ENCODE peak calls at places on chromosomes 1 and 21, in four cellular contexts. P, Q, Y and U are unnamed samples.
A peak's percentile ranks its signal among the peaks of the same experiment; 100 is the strongest.

GRCh38 chr1:197065549-197065948 is 1.5 kb downstream of the F13B start:
- DNase-seq in Y (no peak), P (no peak), Q (no peak), U (no peak)

GRCh38 chr1:28437924-28438699 is 67.7 kb upstream of the RCC1 start:
- DNase-seq in P (peak; percentile 40), Y (peak; percentile 93), Q (peak; percentile 95), U (peak; percentile 95)

GRCh38 chr1:8335246-8335645 is 17.3 kb downstream of the SLC45A1 start:
- DNase-seq in P (no peak), Y (no peak), Q (no peak), U (no peak)

GRCh38 chr1:15764269-15764764 is 5.7 kb downstream of the FBLIM1 start:
- DNase-seq in P (no peak), Q (no peak), Y (no peak), U (no peak)

GRCh38 chr21:31371715-31372114 is 27.7 kb upstream of the TIAM1 start:
- DNase-seq in Y (no peak), Q (peak; percentile 54), P (no peak), U (no peak)

GRCh38 chr21:37045556-37045955 is 27.3 kb downstream of the PIGP start:
- DNase-seq in Y (no peak), Q (no peak), P (no peak), U (no peak)

GRCh38 chr21:42679319-42679981 is 26.0 kb downstream of the PDE9A start:
- DNase-seq in Y (no peak), P (no peak), Q (no peak), U (no peak)

GRCh38 chr1:180123463-180123936 is 31.2 kb upstream of the QSOX1 start:
- DNase-seq in Q (no peak), Y (no peak), P (no peak), U (no peak)

GRCh38 chr1:154998818-154999650 is 3.6 kb upstream of the ZBTB7B start:
- DNase-seq in Q (peak; percentile 79), P (no peak), Y (peak; percentile 83), U (peak; percentile 61)

GRCh38 chr1:119582801-119583200 is 65.3 kb downstream of the ZNF697 start:
- DNase-seq in P (peak; percentile 35), Q (peak; percentile 49), Y (peak; percentile 67), U (peak; percentile 62)

GRCh38 chr1:46244656-46245371 is 2.7 kb upstream of the RAD54L start:
- DNase-seq in P (no peak), Q (no peak), Y (no peak), U (peak; percentile 13)

GRCh38 chr1:41380979-41381690 is 19.9 kb downstream of the FOXO6 start:
- DNase-seq in Q (no peak), Y (peak; percentile 82), P (no peak), U (no peak)

GRCh38 chr1:115815694-115816093 is 25.2 kb downstream of the NHLH2 start:
- DNase-seq in Q (no peak), P (no peak), Y (no peak), U (peak; percentile 15)

GRCh38 chr1:154263465-154264332 is 8.7 kb upstream of the HAX1 start:
- DNase-seq in Q (no peak), P (no peak), Y (no peak), U (peak; percentile 7)

GRCh38 chr1:32072622-32073386 is at the start of gene TMEM39B:
- DNase-seq in Q (peak; percentile 96), Y (peak; percentile 97), P (peak; percentile 91), U (peak; percentile 94)

GRCh38 chr1:54807756-54808155 is 6.6 kb upstream of the TTC22 start:
- DNase-seq in P (no peak), Q (peak; percentile 36), Y (no peak), U (no peak)

GRCh38 chr21:22806278-22806677 is 1808.1 kb downstream of the NCAM2 start:
- DNase-seq in Q (no peak), Y (no peak), P (no peak), U (no peak)

GRCh38 chr1:202958544-202959275 is 598 bp upstream of the ADIPOR1 start:
- DNase-seq in Y (no peak), Q (no peak), P (no peak), U (no peak)

GRCh38 chr1:19605884-19606442 is 38.1 kb upstream of the NBL1 start:
- DNase-seq in Q (no peak), P (no peak), Y (no peak), U (no peak)

GRCh38 chr1:9315411-9316079 is 22.9 kb downstream of the SPSB1 start:
- DNase-seq in P (no peak), Y (peak; percentile 82), Q (peak; percentile 79), U (peak; percentile 23)

GRCh38 chr1:182652933-182653332 is 31.5 kb downstream of the RGS8 start:
- DNase-seq in P (no peak), Q (no peak), Y (no peak), U (no peak)

GRCh38 chr1:89780721-89781120 is 40.1 kb upstream of the LRRC8D start:
- DNase-seq in Y (no peak), P (no peak), Q (no peak), U (peak; percentile 61)

GRCh38 chr21:39168800-39169199 is 14.5 kb downstream of the PSMG1 start:
- DNase-seq in P (no peak), Q (no peak), Y (no peak), U (no peak)

GRCh38 chr1:179177182-179177581 is 52.3 kb downstream of the ABL2 start:
- DNase-seq in Y (peak; percentile 73), Q (no peak), P (no peak), U (no peak)

GRCh38 chr1:169321539-169321938 is 46.1 kb downstream of the NME7 start:
- DNase-seq in P (no peak), Q (no peak), Y (no peak), U (no peak)

GRCh38 chr1:226082959-226083302 is 20.4 kb downstream of the H3-3A start:
- DNase-seq in P (peak; percentile 35), Y (peak; percentile 82), Q (peak; percentile 62), U (peak; percentile 51)

GRCh38 chr1:240602189-240602588 is 9.8 kb downstream of the GREM2 start:
- DNase-seq in Y (no peak), Q (no peak), P (no peak), U (no peak)

GRCh38 chr1:110829955-110830553 is 42.9 kb upstream of the CD53 start:
- DNase-seq in Y (no peak), P (no peak), Q (no peak), U (peak; percentile 27)

GRCh38 chr1:149917590-149918144 is at the start of gene SV2A:
- DNase-seq in Y (peak; percentile 81), P (no peak), Q (no peak), U (no peak)

GRCh38 chr1:149915429-149916192 is 2.0 kb downstream of the SV2A start:
- DNase-seq in Q (no peak), P (no peak), Y (no peak), U (no peak)

GRCh38 chr1:149916927-149917310 is 725 bp downstream of the SV2A start:
- DNase-seq in Q (no peak), Y (peak; percentile 61), P (no peak), U (no peak)

GRCh38 chr1:149916193-149916926 is 1.3 kb downstream of the SV2A start:
- DNase-seq in Q (no peak), Y (peak; percentile 59), P (no peak), U (no peak)

DNA sequence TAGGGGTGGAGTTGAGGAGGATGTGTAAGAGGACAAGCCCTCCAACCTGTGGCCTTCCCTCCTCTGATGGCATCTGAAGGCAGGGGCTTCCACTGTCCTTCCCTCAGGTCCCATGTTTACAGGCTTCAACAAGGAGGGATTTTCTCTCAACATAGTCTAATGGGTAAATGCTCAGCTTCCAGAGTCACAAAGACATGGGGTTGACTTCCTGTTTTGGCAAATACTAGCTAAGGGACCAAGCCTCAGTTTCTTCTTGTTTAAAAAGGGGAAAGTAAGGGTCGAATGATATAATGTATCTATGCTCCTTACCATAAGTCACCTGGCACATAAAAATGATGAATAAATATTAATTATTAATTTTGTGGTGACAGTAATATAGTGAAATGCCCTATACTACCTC is 3.1 kb downstream of the SV2A start:
- DNase-seq in Q (no peak), Y (no peak), P (no peak), U (no peak)
- H3K4me1 ChIP-seq in Q (peaks cover 8% of the 10 kb centered on the region), Y (peaks cover 25% of the 10 kb centered on the region), P (peaks cover 9% of the 10 kb centered on the region), U (peaks cover 3% of the 10 kb centered on the region)

GRCh38 chr1:201606096-201606495 is 67.2 kb downstream of the NAV1 start:
- DNase-seq in Q (no peak), Y (no peak), P (no peak), U (no peak)

GRCh38 chr1:201605385-201605747 is 66.4 kb downstream of the NAV1 start:
- DNase-seq in Y (no peak), P (no peak), Q (no peak), U (no peak)

GRCh38 chr1:201603613-201604232 is 64.8 kb downstream of the NAV1 start:
- DNase-seq in P (no peak), Y (no peak), Q (peak; percentile 71), U (peak; percentile 74)

GRCh38 chr1:201608635-201609395 is 69.9 kb downstream of the NAV1 start:
- DNase-seq in Y (peak; percentile 72), Q (no peak), P (no peak), U (peak; percentile 17)

GRCh38 chr1:201606581-201606980 is 67.7 kb downstream of the NAV1 start:
- DNase-seq in Q (no peak), P (no peak), Y (no peak), U (no peak)
- H3K4me1 ChIP-seq in Q (peaks cover 41% of the 10 kb centered on the region), P (no peaks in the 10 kb centered on the region), Y (peaks cover 6% of the 10 kb centered on the region), U (peaks cover 50% of the 10 kb centered on the region)

DNA sequence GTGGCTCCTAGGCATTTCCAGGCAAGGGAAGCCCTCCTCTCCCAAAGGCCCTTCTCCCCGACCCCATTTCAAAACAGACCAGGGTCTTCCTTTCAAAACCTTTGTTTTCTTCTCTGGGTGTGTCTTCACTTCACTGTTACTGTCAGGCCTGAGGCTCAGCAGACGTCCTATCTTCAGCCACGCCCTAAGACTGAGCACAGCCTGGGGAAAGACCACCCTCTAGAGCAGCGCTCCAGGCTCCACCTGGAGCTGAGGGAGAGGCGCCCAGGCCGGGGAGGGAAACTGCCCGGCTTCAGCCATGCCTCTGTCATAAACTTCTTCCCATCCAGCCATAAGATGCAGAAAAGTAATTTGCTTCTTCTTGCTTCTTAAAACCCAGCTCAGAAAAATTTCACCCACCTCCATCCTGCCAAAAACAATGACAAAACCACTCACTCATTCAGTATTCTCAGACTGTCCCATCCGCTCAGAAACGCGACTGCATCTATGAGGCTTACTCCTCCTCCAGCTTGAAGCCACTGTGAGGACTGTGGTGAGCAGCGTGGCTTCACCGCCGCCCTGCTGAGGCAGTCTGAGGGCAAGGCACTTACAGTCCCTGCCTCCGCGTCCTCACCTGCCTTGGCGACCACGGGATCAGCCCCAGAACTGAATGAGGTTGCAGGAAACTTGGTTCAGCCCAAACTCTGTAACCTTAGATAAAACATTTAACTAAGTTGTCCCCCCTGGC is 36.1 kb downstream of the VN1R5 start:
- DNase-seq in P (no peak), Y (peak; percentile 45), Q (no peak), U (no peak)
- H3K4me1 ChIP-seq in P (no peaks in the 10 kb centered on the region), Y (no peaks in the 10 kb centered on the region), Q (no peaks in the 10 kb centered on the region), U (no peaks in the 10 kb centered on the region)

DNA sequence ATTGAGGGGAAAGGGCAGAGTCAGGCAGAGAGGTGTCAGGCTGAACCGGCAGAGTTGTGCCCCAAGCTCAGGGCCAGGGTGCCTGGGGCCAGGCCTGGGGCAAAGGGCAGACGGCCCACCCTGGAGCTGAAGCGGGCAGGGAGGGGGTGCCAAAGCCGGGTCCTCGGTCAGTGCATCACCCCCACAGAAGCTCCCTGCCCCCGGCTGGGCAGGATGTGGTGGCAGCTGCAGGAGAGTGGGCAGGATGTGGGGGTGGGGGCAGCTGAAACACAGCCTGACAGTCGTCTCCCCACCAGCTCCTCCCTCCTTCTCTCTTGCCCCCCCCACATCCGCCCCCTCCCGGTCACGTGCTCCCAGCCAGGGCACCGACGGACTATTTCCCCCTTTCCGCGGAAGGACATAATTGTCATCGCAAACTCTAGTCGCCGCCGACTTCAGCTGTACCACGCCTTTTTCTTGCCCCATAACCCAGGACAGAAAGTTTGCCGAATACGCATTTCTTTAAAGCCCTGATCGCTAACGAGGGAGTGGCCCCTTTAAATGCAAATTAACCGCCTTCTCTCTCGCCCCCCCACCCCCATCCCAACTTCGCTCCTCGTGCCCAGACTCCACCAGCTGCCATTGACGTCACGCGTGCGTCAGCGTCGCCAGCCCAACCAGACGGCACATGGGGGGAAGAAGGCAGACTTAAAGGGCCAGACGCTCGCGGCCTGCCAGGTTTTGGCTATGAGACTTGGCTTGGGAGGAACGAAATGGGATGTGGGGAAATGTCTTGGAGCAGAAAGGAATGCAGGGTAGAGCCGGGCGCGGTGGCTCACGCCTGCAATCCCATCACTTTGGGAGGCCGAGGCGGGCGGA is 4.5 kb upstream of the MEF2D start:
- DNase-seq in Q (peak; percentile 99), P (peak; percentile 99), Y (peak; percentile 100), U (peak; percentile 98)
- H3K4me1 ChIP-seq in Q (peaks cover 59% of the 10 kb centered on the region), P (peaks cover 49% of the 10 kb centered on the region), Y (peaks cover 66% of the 10 kb centered on the region), U (peaks cover 38% of the 10 kb centered on the region)